ENCODE peak calls at places on chromosomes 4 and X, in five cellular contexts. W, S, Q, D and X are unnamed samples.

GRCh38 chr4:40954119-40954668 is 204.4 kb downstream of the NSUN7 start:
- DNase-seq in W (no peak), S (peak), Q (no peak), D (no peak), X (no peak)

GRCh38 chrX:109270580-109271484 is 211.1 kb downstream of the GUCY2F start:
- DNase-seq in W (peak), S (peak), Q (no peak), D (peak), X (no peak)

GRCh38 chr4:156495836-156496235 is 475.8 kb downstream of the PDGFC start:
- DNase-seq in W (no peak), S (no peak), Q (no peak), D (peak), X (no peak)

GRCh38 chr4:173793937-173794510 is 264.0 kb upstream of the HAND2 start:
- DNase-seq in W (no peak), S (no peak), Q (no peak), D (no peak), X (no peak)

GRCh38 chrX:65406532-65406931 is 128.1 kb downstream of the LAS1L start:
- DNase-seq in W (peak), S (no peak), Q (no peak), D (peak), X (no peak)

GRCh38 chr4:47686294-47686872 is 151.5 kb downstream of the CORIN start:
- DNase-seq in W (peak), S (peak), Q (peak), D (peak), X (peak)

GRCh38 chr4:86338989-86339388 is 20.9 kb downstream of the MAPK10 start:
- DNase-seq in W (no peak), S (no peak), Q (no peak), D (peak), X (no peak)

GRCh38 chr4:4837921-4838601 is 21.4 kb upstream of the MSX1 start:
- DNase-seq in W (no peak), S (no peak), Q (no peak), D (no peak), X (no peak)

GRCh38 chrX:2828404-2829065 is at the start of gene GYG2:
- DNase-seq in W (no peak), S (no peak), Q (peak), D (no peak), X (peak)

GRCh38 chrX:40237745-40238178 is 140.0 kb upstream of the BCOR start:
- DNase-seq in W (no peak), S (peak), Q (no peak), D (no peak), X (no peak)

GRCh38 chr4:153679476-153679875 is 4.6 kb upstream of the TLR2 start:
- DNase-seq in W (no peak), S (no peak), Q (no peak), D (no peak), X (no peak)

GRCh38 chr4:78517050-78517652 is 34.4 kb upstream of the ANXA3 start:
- DNase-seq in W (no peak), S (peak), Q (peak), D (peak), X (no peak)

GRCh38 chrX:21725498-21725897 is 32.4 kb downstream of the SMPX start:
- DNase-seq in W (no peak), S (no peak), Q (no peak), D (peak), X (no peak)

GRCh38 chr4:177182156-177182555 is 127.5 kb upstream of the NEIL3 start:
- DNase-seq in W (no peak), S (no peak), Q (no peak), D (no peak), X (no peak)

GRCh38 chr4:136025540-136025939 is 1506.8 kb downstream of the PCDH18 start:
- DNase-seq in W (no peak), S (no peak), Q (no peak), D (no peak), X (no peak)

GRCh38 chr4:166277851-166278250 is 404.8 kb downstream of the TLL1 start:
- DNase-seq in W (no peak), S (no peak), Q (no peak), D (no peak), X (no peak)

DNA sequence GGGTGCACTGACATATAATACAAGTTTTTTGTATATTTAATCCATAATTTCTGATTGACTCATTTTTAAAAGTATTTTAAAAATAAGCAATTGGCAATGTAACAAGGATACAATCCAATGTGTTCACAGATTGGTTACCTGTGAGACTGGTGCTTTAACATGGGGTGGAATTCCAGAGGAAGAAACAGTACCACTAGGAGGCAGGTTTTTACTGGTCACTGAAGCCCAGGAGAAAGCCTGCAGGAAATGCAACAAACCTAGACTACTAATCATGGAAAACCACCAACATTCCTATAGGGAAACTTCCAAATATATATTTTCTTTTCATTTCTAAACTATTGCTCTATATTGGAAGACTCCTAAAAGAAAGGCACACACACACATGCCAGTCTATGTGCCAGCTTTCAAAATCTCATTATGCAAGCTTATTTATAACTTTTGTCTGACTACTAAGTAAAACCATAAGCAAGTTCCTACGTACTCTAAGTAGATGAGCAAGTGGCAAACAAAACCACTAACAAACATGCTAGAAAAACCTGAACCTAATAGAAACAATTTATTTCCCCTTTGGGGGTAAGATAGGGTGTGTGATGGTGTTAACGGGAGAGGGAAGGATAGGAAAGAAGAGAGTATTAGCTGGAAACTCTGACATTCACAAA is 19.2 kb downstream of the G3BP2 start:
- DNase-seq in W (no peak), S (no peak), Q (peak), D (peak), X (peak)
- TF ChIP-seq CTCF in W (peak), S (peak), Q (peak), D (peak), X (peak)

GRCh38 chrX:46386511-46386910 is 158.7 kb downstream of the ZNF674 start:
- DNase-seq in W (no peak), S (peak), Q (no peak), D (no peak), X (no peak)

GRCh38 chrX:46382595-46382994 is 162.6 kb downstream of the ZNF674 start:
- DNase-seq in W (no peak), S (no peak), Q (no peak), D (no peak), X (no peak)

GRCh38 chrX:46383006-46383405 is 162.2 kb downstream of the ZNF674 start:
- DNase-seq in W (no peak), S (no peak), Q (no peak), D (no peak), X (no peak)

GRCh38 chrX:46380148-46380752 is 165.0 kb downstream of the ZNF674 start:
- DNase-seq in W (no peak), S (no peak), Q (no peak), D (no peak), X (no peak)

DNA sequence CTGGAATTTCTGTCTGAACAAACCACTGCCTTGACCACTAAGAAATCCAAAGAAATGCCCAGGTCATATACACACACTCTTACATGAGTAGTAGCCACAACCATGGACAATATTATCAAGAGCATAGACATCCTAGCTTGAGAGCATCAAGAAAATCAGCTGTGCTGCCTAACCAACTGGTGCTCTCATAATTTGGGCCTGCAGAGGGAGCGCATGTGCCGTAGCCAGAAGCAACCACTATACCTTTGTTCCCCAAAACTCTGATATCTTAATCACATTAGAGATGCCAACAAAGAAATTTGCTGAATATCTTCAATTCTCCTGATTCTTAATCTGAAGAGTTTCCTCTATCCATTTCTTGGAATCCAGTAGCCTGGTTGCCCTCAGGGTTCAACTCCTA is 163.6 kb downstream of the ZNF674 start:
- DNase-seq in W (peak), S (peak), Q (peak), D (peak), X (peak)
- TF ChIP-seq CTCF in W (peak), S (peak), Q (peak), D (peak), X (no peak)

DNA sequence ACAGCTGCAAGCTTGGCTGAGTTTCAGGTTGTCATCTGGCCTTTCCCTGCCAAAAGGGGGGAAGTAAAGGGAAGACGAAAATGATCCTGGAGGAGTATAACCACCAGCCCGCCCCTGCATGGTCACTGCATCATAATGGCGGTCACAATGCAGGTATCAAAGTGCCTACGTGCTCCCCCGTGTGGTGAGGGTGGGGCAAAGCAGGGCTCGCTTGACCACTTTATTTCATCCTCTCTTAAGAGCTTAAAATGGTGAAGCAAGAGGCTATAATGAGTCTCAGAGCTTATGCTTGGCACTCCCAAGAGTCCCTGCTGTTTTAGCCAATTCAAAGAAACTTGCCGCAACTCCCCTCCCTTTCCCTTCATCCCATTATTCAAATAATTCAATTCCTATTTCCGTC is 105.6 kb downstream of the APOOL start:
- DNase-seq in W (peak), S (peak), Q (peak), D (no peak), X (peak)
- TF ChIP-seq CTCF in W (peak), S (peak), Q (peak), D (no peak), X (no peak)

DNA sequence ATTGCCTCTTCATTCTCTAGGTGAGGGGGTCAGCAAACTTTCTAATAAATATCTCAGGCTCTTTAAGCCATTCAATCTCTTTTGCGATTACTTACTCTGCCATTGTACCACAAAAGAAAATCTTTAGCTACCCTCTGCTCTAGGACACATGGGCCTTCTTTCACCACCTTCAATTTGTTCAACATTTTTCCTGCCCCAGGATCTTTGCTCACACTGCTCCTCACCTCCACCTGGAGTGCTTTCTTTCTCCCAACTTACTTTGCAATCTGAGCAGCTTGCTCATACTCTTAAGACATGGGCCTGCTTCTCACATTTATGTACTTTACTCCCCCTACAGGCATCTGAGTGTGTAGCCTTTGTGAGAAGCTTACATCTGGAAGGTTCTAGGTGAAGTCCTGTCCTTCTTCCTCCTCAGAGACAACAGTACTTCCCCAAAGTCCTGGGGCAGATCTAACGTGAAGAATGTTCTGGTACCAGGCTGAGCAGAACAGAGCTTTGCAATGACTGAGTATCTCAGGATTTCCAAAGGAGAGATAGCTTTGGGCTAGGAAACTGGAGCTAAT is 55.0 kb upstream of the PRDM5 start:
- DNase-seq in W (peak), S (peak), Q (no peak), D (peak), X (peak)
- TF ChIP-seq CTCF in W (peak), S (peak), Q (no peak), D (peak), X (no peak)

GRCh38 chr4:106818764-106819163 is 217.3 kb downstream of the DKK2 start:
- DNase-seq in W (no peak), S (no peak), Q (no peak), D (no peak), X (no peak)
- TF ChIP-seq CTCF in W (no peak), S (peak), Q (no peak), D (no peak), X (peak)